ENCODE peak calls at places on chromosomes 3 and 15, in four cellular contexts. Z is uterus, B is A549, Y is upper lobe of left lung. V is an unnamed sample.

GRCh38 chr3:149415484-149415883 is 38.0 kb upstream of the TM4SF1 start:
- DNase-seq in Y (no peak), B (no peak), Z (no peak), V (no peak)

GRCh38 chr3:98945006-98945626 is 43.6 kb upstream of the DCBLD2 start:
- DNase-seq in Z (no peak), Y (no peak), B (no peak), V (no peak)

GRCh38 chr15:62932436-62932835 is 110.1 kb upstream of the TPM1 start:
- DNase-seq in Y (no peak), Z (no peak), B (no peak), V (no peak)

GRCh38 chr15:55218068-55218467 is 21.3 kb upstream of the RSL24D1 start:
- DNase-seq in B (no peak), Z (no peak), Y (no peak), V (no peak)

GRCh38 chr3:157572559-157573270 is 69.5 kb upstream of the VEPH1 start:
- DNase-seq in Z (no peak), B (peak; percentile 57), Y (no peak), V (peak; percentile 58)

GRCh38 chr3:151404316-151404715 is 19.8 kb upstream of the P2RY12 start:
- DNase-seq in Z (no peak), Y (no peak), B (no peak), V (peak; percentile 45)

GRCh38 chr3:139934557-139935070 is 371 bp upstream of the CLSTN2 start:
- DNase-seq in B (peak; percentile 37), Y (peak; percentile 22), Z (peak; percentile 52), V (no peak)

GRCh38 chr3:186277268-186277909 is 84.6 kb downstream of the DGKG start:
- DNase-seq in Y (no peak), B (peak; percentile 51), Z (no peak), V (no peak)

GRCh38 chr15:56719774-56720555 is 13.3 kb downstream of the ZNF280D start:
- DNase-seq in Y (no peak), Z (no peak), B (no peak), V (no peak)

GRCh38 chr3:191963182-191963581 is 502.2 kb downstream of the PYDC2 start:
- DNase-seq in B (no peak), Y (no peak), Z (no peak), V (no peak)

GRCh38 chr3:67653425-67654098 is 850 bp downstream of the SUCLG2 start:
- DNase-seq in Z (no peak), B (no peak), Y (no peak), V (peak; percentile 30)

GRCh38 chr15:41341519-41341918 is 8.8 kb downstream of the NUSAP1 start:
- DNase-seq in Y (no peak), Z (no peak), B (no peak), V (no peak)

GRCh38 chr3:11565072-11565471 is 78.6 kb downstream of the VGLL4 start:
- DNase-seq in Y (no peak), Z (peak; percentile 12), B (no peak), V (no peak)

GRCh38 chr3:58659051-58659675 is 7.4 kb downstream of the FAM3D start:
- DNase-seq in B (peak; percentile 39), Z (no peak), Y (no peak), V (no peak)

GRCh38 chr15:79032656-79033055 is 57.9 kb downstream of the RASGRF1 start:
- DNase-seq in B (no peak), Z (no peak), Y (peak; percentile 33), V (peak; percentile 26)

GRCh38 chr15:59194639-59195325 is 11.9 kb upstream of the LDHAL6B start:
- DNase-seq in Y (no peak), B (no peak), Z (no peak), V (no peak)

GRCh38 chr15:29952245-29952644 is 130.0 kb upstream of the TJP1 start:
- DNase-seq in B (no peak), Y (no peak), Z (no peak), V (no peak)

DNA sequence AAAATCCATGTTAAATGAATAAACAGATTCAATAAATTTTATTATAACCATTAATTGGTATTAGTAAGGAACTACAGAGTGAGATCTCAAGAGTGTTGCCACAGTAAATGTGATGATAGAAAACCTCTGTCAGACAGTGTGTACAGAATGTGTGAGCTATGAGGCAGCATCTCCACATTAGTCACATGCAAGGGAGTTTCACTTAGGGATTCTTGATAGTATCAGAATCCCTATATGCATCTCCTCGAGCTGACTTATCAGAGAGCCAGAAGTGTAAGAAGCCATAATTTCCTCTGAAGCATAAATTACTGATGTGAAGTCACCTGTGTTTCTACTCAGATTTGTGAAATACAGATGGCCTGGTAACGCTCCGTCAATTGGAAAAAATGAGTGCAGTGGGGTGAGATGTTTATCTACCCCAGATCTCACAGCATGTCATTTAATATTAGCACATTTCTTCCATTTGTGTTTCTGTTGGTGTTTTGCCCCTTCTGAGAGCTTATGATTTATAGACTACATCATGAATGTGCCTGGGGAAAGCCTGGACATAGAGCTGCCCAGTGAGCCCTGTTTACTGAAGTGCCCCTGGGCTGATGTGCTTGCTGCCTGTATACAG is 262.4 kb downstream of the CPNE4 start:
- DNase-seq in B (no peak), Y (no peak), Z (no peak), V (no peak)
- TF ChIP-seq CTCF in B (no peak), Y (no peak), Z (no peak), V (no peak)

GRCh38 chr15:60392601-60392985 is 5.2 kb downstream of the ANXA2 start:
- DNase-seq in Y (no peak), B (peak; percentile 92), Z (no peak), V (no peak)
- H3K4me3 ChIP-seq in Y (no peak overlapping the region), B (peak overlapping the region; percentile 35), Z (no peak overlapping the region), V (no peak overlapping the region)

DNA sequence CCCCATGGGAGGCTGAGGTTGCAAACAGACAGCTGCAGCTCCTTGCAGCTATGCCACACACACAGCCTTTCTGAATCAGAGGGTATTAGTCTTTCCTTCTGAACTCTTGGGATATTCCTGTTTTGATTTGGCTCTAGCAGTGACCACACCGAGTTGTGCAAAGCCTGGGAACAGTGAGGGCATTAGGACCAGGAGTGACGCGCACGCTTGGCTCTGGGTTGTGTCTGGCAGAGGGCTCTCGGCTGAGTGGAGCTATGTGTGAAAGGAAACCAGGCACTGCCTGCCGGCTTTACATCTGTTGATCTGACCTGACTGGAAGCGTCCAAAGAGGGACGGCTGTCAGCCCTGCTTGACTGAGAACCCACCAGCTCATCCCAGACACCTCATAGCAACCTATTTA is at the start of gene GALNT15:
- DNase-seq in Z (peak; percentile 82), B (no peak), Y (peak; percentile 67), V (no peak)
- TF ChIP-seq POLR2A in Z (peak; percentile 49), B (no peak), Y (peak; percentile 34), V (no peak)

DNA sequence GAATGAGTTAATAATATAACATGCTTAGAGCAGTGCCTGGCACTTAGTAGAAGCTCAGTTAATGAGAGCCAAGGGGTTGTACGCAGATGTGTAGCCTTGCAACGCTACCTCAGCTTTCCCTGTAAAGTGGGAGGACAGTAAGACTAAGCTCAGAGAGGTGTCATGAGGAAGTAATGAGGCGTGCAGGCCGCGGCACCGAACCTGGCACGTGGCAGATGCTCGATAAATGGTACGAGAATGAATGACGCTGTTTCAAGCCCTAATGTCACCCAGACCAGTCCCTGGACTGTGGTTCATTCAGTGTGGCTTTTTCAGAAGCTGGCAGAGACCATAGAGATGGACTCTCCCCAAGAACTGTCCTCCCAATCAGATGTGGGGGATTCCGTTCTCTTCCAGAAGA is 21.2 kb downstream of the GRIP2 start:
- DNase-seq in Y (no peak), B (no peak), Z (no peak), V (no peak)
- TF ChIP-seq CTCF in Y (no peak), B (no peak), Z (no peak), V (no peak)

V was measured in NB4.